ENCODE peak calls at places on chromosomes 11 and 22, in nine cellular contexts. One of them, this sample, is unnamed.
A peak's percentile ranks its signal among the peaks of the same experiment; 100 is the strongest.

GRCh38 chr11:65260756-65261590 is 789 bp upstream of the POLA2 start:
- DNase-seq in T-cell: no peak
- DNase-seq in GM03348: no peak
- DNase-seq in left ventricle myocardium inferior: no peak
- DNase-seq in mesenteric fat pad: no peak
- DNase-seq in GF-D8: no peak
- DNase-seq in CD8-positive, alpha-beta T cell: no peak
- DNase-seq in activated CD4-positive, CD25-positive, alpha-beta regulatory T cell treated with anti-CD3 and anti-CD28 coated beads, Interleukin-2, amount 50 U/mL, for 16 hours: no peak
- DNase-seq in stimulated activated CD4-positive, alpha-beta T cell treated with anti-CD3 and anti-CD28 coated beads, Interleukin-1b, Interleukin-23, amount 100 ng/mL, for 1 hour: no peak
- DNase-seq in this sample: no peak

GRCh38 chr11:102306048-102306575 is 11.2 kb upstream of the BIRC3 start:
- DNase-seq in T-cell: no peak
- DNase-seq in GM03348: no peak
- DNase-seq in left ventricle myocardium inferior: no peak
- DNase-seq in mesenteric fat pad: no peak
- DNase-seq in GF-D8: no peak
- DNase-seq in CD8-positive, alpha-beta T cell: no peak
- DNase-seq in activated CD4-positive, CD25-positive, alpha-beta regulatory T cell treated with anti-CD3 and anti-CD28 coated beads, Interleukin-2, amount 50 U/mL, for 16 hours: no peak
- DNase-seq in stimulated activated CD4-positive, alpha-beta T cell treated with anti-CD3 and anti-CD28 coated beads, Interleukin-1b, Interleukin-23, amount 100 ng/mL, for 1 hour: no peak
- DNase-seq in this sample: no peak

GRCh38 chr11:73869234-73869949 is 7.3 kb downstream of the COA4 start:
- DNase-seq in T-cell: no peak
- DNase-seq in GM03348: no peak
- DNase-seq in left ventricle myocardium inferior: no peak
- DNase-seq in mesenteric fat pad: no peak
- DNase-seq in GF-D8: no peak
- DNase-seq in CD8-positive, alpha-beta T cell: no peak
- DNase-seq in activated CD4-positive, CD25-positive, alpha-beta regulatory T cell treated with anti-CD3 and anti-CD28 coated beads, Interleukin-2, amount 50 U/mL, for 16 hours: no peak
- DNase-seq in stimulated activated CD4-positive, alpha-beta T cell treated with anti-CD3 and anti-CD28 coated beads, Interleukin-1b, Interleukin-23, amount 100 ng/mL, for 1 hour: no peak
- DNase-seq in this sample: no peak

GRCh38 chr22:47309476-47309875 is 547.0 kb downstream of the TBC1D22A start:
- DNase-seq in T-cell: no peak
- DNase-seq in GM03348: no peak
- DNase-seq in left ventricle myocardium inferior: no peak
- DNase-seq in mesenteric fat pad: no peak
- DNase-seq in GF-D8: no peak
- DNase-seq in CD8-positive, alpha-beta T cell: no peak
- DNase-seq in activated CD4-positive, CD25-positive, alpha-beta regulatory T cell treated with anti-CD3 and anti-CD28 coated beads, Interleukin-2, amount 50 U/mL, for 16 hours: no peak
- DNase-seq in stimulated activated CD4-positive, alpha-beta T cell treated with anti-CD3 and anti-CD28 coated beads, Interleukin-1b, Interleukin-23, amount 100 ng/mL, for 1 hour: no peak
- DNase-seq in this sample: no peak

GRCh38 chr22:32034275-32034674 is 8.8 kb upstream of the SLC5A1 start:
- DNase-seq in T-cell: no peak
- DNase-seq in GM03348: no peak
- DNase-seq in left ventricle myocardium inferior: no peak
- DNase-seq in mesenteric fat pad: no peak
- DNase-seq in GF-D8: no peak
- DNase-seq in CD8-positive, alpha-beta T cell: no peak
- DNase-seq in activated CD4-positive, CD25-positive, alpha-beta regulatory T cell treated with anti-CD3 and anti-CD28 coated beads, Interleukin-2, amount 50 U/mL, for 16 hours: no peak
- DNase-seq in stimulated activated CD4-positive, alpha-beta T cell treated with anti-CD3 and anti-CD28 coated beads, Interleukin-1b, Interleukin-23, amount 100 ng/mL, for 1 hour: no peak
- DNase-seq in this sample: no peak

GRCh38 chr11:9385288-9385902 is 943 bp downstream of the IPO7 start:
- DNase-seq in T-cell: no peak
- DNase-seq in GM03348: no peak
- DNase-seq in left ventricle myocardium inferior: no peak
- DNase-seq in mesenteric fat pad: no peak
- DNase-seq in GF-D8: no peak
- DNase-seq in CD8-positive, alpha-beta T cell: no peak
- DNase-seq in activated CD4-positive, CD25-positive, alpha-beta regulatory T cell treated with anti-CD3 and anti-CD28 coated beads, Interleukin-2, amount 50 U/mL, for 16 hours: no peak
- DNase-seq in stimulated activated CD4-positive, alpha-beta T cell treated with anti-CD3 and anti-CD28 coated beads, Interleukin-1b, Interleukin-23, amount 100 ng/mL, for 1 hour: no peak
- DNase-seq in this sample: no peak

GRCh38 chr11:116547571-116547970 is 225.2 kb downstream of the BUD13 start:
- DNase-seq in T-cell: no peak
- DNase-seq in GM03348: no peak
- DNase-seq in left ventricle myocardium inferior: no peak
- DNase-seq in mesenteric fat pad: peak; percentile 67
- DNase-seq in GF-D8: no peak
- DNase-seq in CD8-positive, alpha-beta T cell: no peak
- DNase-seq in activated CD4-positive, CD25-positive, alpha-beta regulatory T cell treated with anti-CD3 and anti-CD28 coated beads, Interleukin-2, amount 50 U/mL, for 16 hours: no peak
- DNase-seq in stimulated activated CD4-positive, alpha-beta T cell treated with anti-CD3 and anti-CD28 coated beads, Interleukin-1b, Interleukin-23, amount 100 ng/mL, for 1 hour: no peak
- DNase-seq in this sample: no peak

GRCh38 chr11:9251306-9251705 is 13.8 kb downstream of the DENND5A start:
- DNase-seq in T-cell: no peak
- DNase-seq in GM03348: no peak
- DNase-seq in left ventricle myocardium inferior: no peak
- DNase-seq in mesenteric fat pad: no peak
- DNase-seq in GF-D8: no peak
- DNase-seq in CD8-positive, alpha-beta T cell: no peak
- DNase-seq in activated CD4-positive, CD25-positive, alpha-beta regulatory T cell treated with anti-CD3 and anti-CD28 coated beads, Interleukin-2, amount 50 U/mL, for 16 hours: no peak
- DNase-seq in stimulated activated CD4-positive, alpha-beta T cell treated with anti-CD3 and anti-CD28 coated beads, Interleukin-1b, Interleukin-23, amount 100 ng/mL, for 1 hour: no peak
- DNase-seq in this sample: no peak

GRCh38 chr11:14114269-14114668 is 151.7 kb downstream of the SPON1 start:
- DNase-seq in T-cell: no peak
- DNase-seq in GM03348: no peak
- DNase-seq in left ventricle myocardium inferior: no peak
- DNase-seq in mesenteric fat pad: no peak
- DNase-seq in GF-D8: no peak
- DNase-seq in CD8-positive, alpha-beta T cell: no peak
- DNase-seq in activated CD4-positive, CD25-positive, alpha-beta regulatory T cell treated with anti-CD3 and anti-CD28 coated beads, Interleukin-2, amount 50 U/mL, for 16 hours: no peak
- DNase-seq in stimulated activated CD4-positive, alpha-beta T cell treated with anti-CD3 and anti-CD28 coated beads, Interleukin-1b, Interleukin-23, amount 100 ng/mL, for 1 hour: no peak
- DNase-seq in this sample: no peak

GRCh38 chr11:22730319-22730718 is 63.9 kb downstream of the GAS2 start:
- DNase-seq in T-cell: no peak
- DNase-seq in GM03348: no peak
- DNase-seq in left ventricle myocardium inferior: no peak
- DNase-seq in mesenteric fat pad: no peak
- DNase-seq in GF-D8: no peak
- DNase-seq in CD8-positive, alpha-beta T cell: no peak
- DNase-seq in activated CD4-positive, CD25-positive, alpha-beta regulatory T cell treated with anti-CD3 and anti-CD28 coated beads, Interleukin-2, amount 50 U/mL, for 16 hours: no peak
- DNase-seq in stimulated activated CD4-positive, alpha-beta T cell treated with anti-CD3 and anti-CD28 coated beads, Interleukin-1b, Interleukin-23, amount 100 ng/mL, for 1 hour: no peak
- DNase-seq in this sample: no peak

GRCh38 chr11:15969281-15969680 is 387.1 kb downstream of the SOX6 start:
- DNase-seq in T-cell: no peak
- DNase-seq in GM03348: peak; percentile 59
- DNase-seq in left ventricle myocardium inferior: peak; percentile 50
- DNase-seq in mesenteric fat pad: no peak
- DNase-seq in GF-D8: no peak
- DNase-seq in CD8-positive, alpha-beta T cell: no peak
- DNase-seq in activated CD4-positive, CD25-positive, alpha-beta regulatory T cell treated with anti-CD3 and anti-CD28 coated beads, Interleukin-2, amount 50 U/mL, for 16 hours: no peak
- DNase-seq in stimulated activated CD4-positive, alpha-beta T cell treated with anti-CD3 and anti-CD28 coated beads, Interleukin-1b, Interleukin-23, amount 100 ng/mL, for 1 hour: no peak
- DNase-seq in this sample: peak; percentile 23

GRCh38 chr11:9313648-9314290 is 624 bp downstream of the TMEM41B start:
- DNase-seq in T-cell: peak; percentile 22
- DNase-seq in GM03348: peak; percentile 53
- DNase-seq in left ventricle myocardium inferior: no peak
- DNase-seq in mesenteric fat pad: no peak
- DNase-seq in GF-D8: no peak
- DNase-seq in CD8-positive, alpha-beta T cell: peak; percentile 35
- DNase-seq in activated CD4-positive, CD25-positive, alpha-beta regulatory T cell treated with anti-CD3 and anti-CD28 coated beads, Interleukin-2, amount 50 U/mL, for 16 hours: no peak
- DNase-seq in stimulated activated CD4-positive, alpha-beta T cell treated with anti-CD3 and anti-CD28 coated beads, Interleukin-1b, Interleukin-23, amount 100 ng/mL, for 1 hour: no peak
- DNase-seq in this sample: no peak

GRCh38 chr11:123246749-123247497 is 51.9 kb upstream of the CLMP start:
- DNase-seq in T-cell: peak; percentile 81
- DNase-seq in GM03348: peak; percentile 86
- DNase-seq in left ventricle myocardium inferior: peak; percentile 77
- DNase-seq in mesenteric fat pad: peak; percentile 92
- DNase-seq in GF-D8: peak; percentile 55
- DNase-seq in CD8-positive, alpha-beta T cell: peak; percentile 82
- DNase-seq in activated CD4-positive, CD25-positive, alpha-beta regulatory T cell treated with anti-CD3 and anti-CD28 coated beads, Interleukin-2, amount 50 U/mL, for 16 hours: peak; percentile 72
- DNase-seq in stimulated activated CD4-positive, alpha-beta T cell treated with anti-CD3 and anti-CD28 coated beads, Interleukin-1b, Interleukin-23, amount 100 ng/mL, for 1 hour: peak; percentile 59
- DNase-seq in this sample: peak; percentile 45

GRCh38 chr22:47923011-47923427 is 1160.6 kb downstream of the TBC1D22A start:
- DNase-seq in T-cell: no peak
- DNase-seq in GM03348: no peak
- DNase-seq in left ventricle myocardium inferior: no peak
- DNase-seq in mesenteric fat pad: no peak
- DNase-seq in GF-D8: no peak
- DNase-seq in CD8-positive, alpha-beta T cell: no peak
- DNase-seq in activated CD4-positive, CD25-positive, alpha-beta regulatory T cell treated with anti-CD3 and anti-CD28 coated beads, Interleukin-2, amount 50 U/mL, for 16 hours: no peak
- DNase-seq in stimulated activated CD4-positive, alpha-beta T cell treated with anti-CD3 and anti-CD28 coated beads, Interleukin-1b, Interleukin-23, amount 100 ng/mL, for 1 hour: no peak
- DNase-seq in this sample: no peak